ENCODE peak calls at places on chromosomes 4 and X, in eight cellular contexts. One of them, this sample, is unnamed.

GRCh38 chr4:29983890-29984289 is 736.3 kb upstream of the PCDH7 start:
- DNase-seq in psoas muscle: no peak
- DNase-seq in neuronal stem cell: no peak
- DNase-seq in left lobe of liver: no peak
- DNase-seq in MCF 10A: peak
- DNase-seq in GM04504: no peak
- DNase-seq in HFFc6: no peak
- DNase-seq in activated CD8-positive, alpha-beta memory T cell treated with anti-CD3 and anti-CD28 coated beads for 48 hours: no peak
- DNase-seq in this sample: peak

GRCh38 chr4:2305766-2306501 is 44.0 kb upstream of the MXD4 start:
- DNase-seq in MCF 10A: no peak
- DNase-seq in left lobe of liver: no peak
- DNase-seq in psoas muscle: no peak
- DNase-seq in HFFc6: no peak
- DNase-seq in activated CD8-positive, alpha-beta memory T cell treated with anti-CD3 and anti-CD28 coated beads for 48 hours: no peak
- DNase-seq in GM04504: no peak
- DNase-seq in neuronal stem cell: no peak
- DNase-seq in this sample: peak

GRCh38 chrX:3271485-3272186 is 74.8 kb downstream of the MXRA5 start:
- DNase-seq in MCF 10A: peak
- DNase-seq in left lobe of liver: no peak
- DNase-seq in psoas muscle: no peak
- DNase-seq in neuronal stem cell: no peak
- DNase-seq in activated CD8-positive, alpha-beta memory T cell treated with anti-CD3 and anti-CD28 coated beads for 48 hours: no peak
- DNase-seq in GM04504: peak
- DNase-seq in HFFc6: peak
- DNase-seq in this sample: peak

GRCh38 chrX:72048515-72049455 is 82.9 kb downstream of the RTL5 start:
- DNase-seq in activated CD8-positive, alpha-beta memory T cell treated with anti-CD3 and anti-CD28 coated beads for 48 hours: no peak
- DNase-seq in MCF 10A: no peak
- DNase-seq in psoas muscle: no peak
- DNase-seq in neuronal stem cell: no peak
- DNase-seq in GM04504: no peak
- DNase-seq in left lobe of liver: no peak
- DNase-seq in HFFc6: no peak
- DNase-seq in this sample: no peak

GRCh38 chrX:119756926-119757635 is 1.3 kb upstream of the SOWAHD start:
- DNase-seq in left lobe of liver: no peak
- DNase-seq in psoas muscle: no peak
- DNase-seq in activated CD8-positive, alpha-beta memory T cell treated with anti-CD3 and anti-CD28 coated beads for 48 hours: no peak
- DNase-seq in MCF 10A: no peak
- DNase-seq in neuronal stem cell: no peak
- DNase-seq in HFFc6: no peak
- DNase-seq in GM04504: no peak
- DNase-seq in this sample: no peak

GRCh38 chr4:47720787-47721186 is 117.1 kb downstream of the CORIN start:
- DNase-seq in HFFc6: no peak
- DNase-seq in neuronal stem cell: no peak
- DNase-seq in left lobe of liver: no peak
- DNase-seq in activated CD8-positive, alpha-beta memory T cell treated with anti-CD3 and anti-CD28 coated beads for 48 hours: no peak
- DNase-seq in MCF 10A: no peak
- DNase-seq in psoas muscle: no peak
- DNase-seq in GM04504: no peak
- DNase-seq in this sample: no peak

GRCh38 chr4:40848251-40848650 is 98.5 kb downstream of the NSUN7 start:
- DNase-seq in neuronal stem cell: no peak
- DNase-seq in HFFc6: no peak
- DNase-seq in activated CD8-positive, alpha-beta memory T cell treated with anti-CD3 and anti-CD28 coated beads for 48 hours: no peak
- DNase-seq in psoas muscle: no peak
- DNase-seq in MCF 10A: no peak
- DNase-seq in GM04504: no peak
- DNase-seq in left lobe of liver: no peak
- DNase-seq in this sample: no peak

GRCh38 chr4:106208481-106209460 is 107.2 kb downstream of the TBCK start:
- DNase-seq in MCF 10A: no peak
- DNase-seq in activated CD8-positive, alpha-beta memory T cell treated with anti-CD3 and anti-CD28 coated beads for 48 hours: no peak
- DNase-seq in neuronal stem cell: no peak
- DNase-seq in left lobe of liver: peak
- DNase-seq in GM04504: no peak
- DNase-seq in HFFc6: no peak
- DNase-seq in psoas muscle: no peak
- DNase-seq in this sample: no peak

GRCh38 chr4:5078015-5078414 is 26.7 kb downstream of the STK32B start:
- DNase-seq in MCF 10A: no peak
- DNase-seq in psoas muscle: no peak
- DNase-seq in GM04504: no peak
- DNase-seq in HFFc6: no peak
- DNase-seq in left lobe of liver: no peak
- DNase-seq in activated CD8-positive, alpha-beta memory T cell treated with anti-CD3 and anti-CD28 coated beads for 48 hours: no peak
- DNase-seq in neuronal stem cell: no peak
- DNase-seq in this sample: no peak

This sample was measured in H4.